ENCODE peak calls at places on chromosomes 16 and 17, in four cellular contexts. Q is HepG2, L is K562, V is A549. S is an unnamed sample.
A peak's percentile ranks its signal among the peaks of the same experiment; 100 is the strongest.

GRCh38 chr17:82023447-82024241 is 539 bp downstream of the LRRC45 start:
- DNase-seq in Q (no peak), L (no peak), V (no peak), S (no peak)

GRCh38 chr17:66307257-66307656 is 4.8 kb downstream of the PRKCA start:
- DNase-seq in Q (no peak), L (no peak), V (no peak), S (no peak)

GRCh38 chr17:42287305-42288077 is 807 bp upstream of the STAT5A start:
- DNase-seq in Q (no peak), L (peak; percentile 33), V (no peak), S (peak; percentile 40)

GRCh38 chr16:48687421-48688038 is 77.5 kb upstream of the N4BP1 start:
- DNase-seq in Q (peak; percentile 84), L (peak; percentile 74), V (peak; percentile 70), S (peak; percentile 13)

GRCh38 chr16:29825145-29826044 is 5.1 kb downstream of the MVP start:
- DNase-seq in Q (no peak), L (peak; percentile 39), V (peak; percentile 78), S (no peak)

GRCh38 chr17:8275421-8276290 is 12.8 kb upstream of the RANGRF start:
- DNase-seq in Q (no peak), L (no peak), V (no peak), S (no peak)

GRCh38 chr16:56332464-56333079 is 92.8 kb downstream of the AMFR start:
- DNase-seq in Q (peak; percentile 78), L (peak; percentile 66), V (peak; percentile 86), S (no peak)

GRCh38 chr16:77882359-77882758 is 94.0 kb downstream of the VAT1L start:
- DNase-seq in Q (no peak), L (no peak), V (no peak), S (no peak)

GRCh38 chr17:58337600-58338453 is 9.2 kb upstream of the TSPOAP1 start:
- DNase-seq in Q (peak; percentile 82), L (peak; percentile 58), V (no peak), S (peak; percentile 90)

GRCh38 chr16:84720180-84720579 is 20.4 kb downstream of the USP10 start:
- DNase-seq in Q (no peak), L (no peak), V (no peak), S (no peak)

GRCh38 chr17:78535285-78536197 is 41.7 kb downstream of the DNAH17 start:
- DNase-seq in Q (no peak), L (no peak), V (peak; percentile 76), S (no peak)

GRCh38 chr16:64975821-64976220 is 146.0 kb downstream of the CDH11 start:
- DNase-seq in Q (no peak), L (no peak), V (no peak), S (no peak)
- TF ChIP-seq KDM1A in Q (no peak), L (no peak), V (no peak), S (no peak)

DNA sequence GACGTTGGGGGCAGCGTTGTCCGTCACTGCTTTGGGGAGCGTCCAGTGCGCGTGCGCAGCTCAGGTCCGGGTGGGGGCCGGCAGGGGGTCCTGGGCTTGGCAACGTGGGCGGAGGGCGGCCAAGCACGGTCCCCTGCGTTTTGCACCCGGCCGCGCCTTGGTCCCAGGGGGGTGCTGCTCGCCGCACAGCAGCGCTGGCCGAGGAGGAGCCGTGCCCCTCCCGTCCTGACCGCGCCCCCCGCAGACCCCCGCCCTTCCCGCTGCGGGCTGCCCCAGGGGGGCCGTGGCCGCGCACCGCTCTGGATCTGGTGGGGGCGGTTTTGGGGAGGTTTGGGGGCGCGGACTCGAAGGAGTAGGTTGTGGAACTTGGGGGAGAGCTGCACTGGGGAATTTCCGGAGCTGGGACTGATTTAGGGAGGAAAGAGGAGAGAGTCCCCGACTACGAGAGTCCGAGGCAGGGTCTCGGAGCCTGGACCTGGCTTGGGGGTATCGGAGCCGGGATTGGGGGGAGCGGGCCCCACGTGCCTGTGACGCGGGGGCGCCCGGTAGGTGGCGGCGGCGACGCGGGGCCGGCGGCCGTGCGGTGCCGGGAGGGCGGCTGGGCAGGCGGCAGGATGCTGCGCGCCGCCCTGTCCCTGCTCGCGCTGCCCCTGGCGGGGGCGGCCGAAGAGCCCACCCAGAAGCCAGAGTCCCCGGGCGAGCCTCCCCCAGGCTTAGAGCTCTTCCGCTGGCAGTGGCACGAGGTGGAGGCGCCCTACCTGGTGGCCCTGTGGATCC is at the start of gene SLC9A5:
- DNase-seq in Q (no peak), L (peak; percentile 64), V (no peak), S (no peak)
- TF ChIP-seq JUNB in Q (no peak), L (no peak), V (no peak), S (no peak)

DNA sequence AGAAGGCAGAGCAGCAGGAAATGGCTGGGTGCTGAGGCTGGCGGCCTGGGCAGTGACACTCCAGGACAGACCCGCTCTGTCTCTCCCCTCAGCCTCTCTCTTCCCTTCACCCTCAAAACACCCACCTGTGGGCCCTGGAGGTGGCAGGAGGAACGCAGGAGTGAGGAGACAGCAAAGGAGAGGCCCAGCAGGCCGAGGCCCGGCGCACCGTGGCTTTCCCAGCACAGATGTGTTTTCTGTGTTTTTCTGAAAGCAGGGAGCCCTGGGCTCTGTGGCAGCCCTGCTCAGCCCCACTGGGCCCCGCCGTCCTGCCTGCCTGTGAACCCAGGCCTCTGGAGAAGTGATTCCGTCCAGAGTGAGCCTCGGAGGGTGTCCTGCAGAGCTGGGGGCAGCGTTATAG is 30.5 kb downstream of the ZNF469 start:
- DNase-seq in Q (no peak), L (no peak), V (no peak), S (no peak)
- TF ChIP-seq KDM1A in Q (no peak), L (no peak), V (no peak), S (no peak)

GRCh38 chr17:71902931-71903506 is 217.8 kb upstream of the SOX9 start:
- DNase-seq in Q (no peak), L (no peak), V (no peak), S (no peak)
- TF ChIP-seq JUNB in Q (no peak), L (no peak), V (no peak), S (no peak)

GRCh38 chr16:31451681-31452351 is 7.5 kb upstream of the ARMC5 start:
- DNase-seq in Q (peak; percentile 81), L (peak; percentile 62), V (peak; percentile 85), S (no peak)

GRCh38 chr16:31451201-31451600 is 8.1 kb upstream of the ARMC5 start:
- DNase-seq in Q (no peak), L (no peak), V (no peak), S (no peak)

GRCh38 chr16:31453255-31454204 is 5.8 kb upstream of the ARMC5 start:
- DNase-seq in Q (peak; percentile 75), L (peak; percentile 40), V (peak; percentile 70), S (no peak)

GRCh38 chr16:31455601-31456314 is 3.5 kb upstream of the ARMC5 start:
- DNase-seq in Q (no peak), L (peak; percentile 15), V (peak; percentile 43), S (no peak)

GRCh38 chr16:31452631-31453106 is 6.6 kb upstream of the ARMC5 start:
- DNase-seq in Q (no peak), L (peak; percentile 41), V (peak; percentile 76), S (no peak)
- TF ChIP-seq KDM1A in Q (no peak), L (no peak), V (no peak), S (no peak)

DNA sequence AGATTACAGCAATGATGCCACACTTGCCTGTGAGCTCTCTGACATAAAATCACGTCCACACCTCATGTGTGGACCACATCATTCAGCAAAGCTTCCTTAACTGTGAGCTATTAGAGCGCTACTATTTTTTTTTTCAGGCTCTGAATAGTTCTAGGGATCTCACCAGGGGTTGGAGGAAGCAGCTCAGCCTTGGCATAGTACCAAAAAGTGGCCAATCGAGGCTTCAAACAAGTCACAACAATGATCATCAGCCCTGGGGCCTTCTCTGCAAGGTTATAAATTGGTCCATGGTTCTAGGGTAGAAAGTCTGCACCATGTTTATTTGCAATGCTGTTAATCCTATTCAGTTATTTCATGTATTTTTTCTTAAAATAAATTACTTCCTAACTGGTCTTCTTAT is 37.8 kb downstream of the RNF157 start:
- DNase-seq in Q (no peak), L (no peak), V (no peak), S (no peak)
- TF ChIP-seq JUNB in Q (no peak), L (no peak), V (no peak), S (no peak)